ENCODE peak calls at places on chromosomes 16 and 17, in five cellular contexts. T is H1, H is WTC11, E is GM12878, U is HepG2. Q is an unnamed sample.
A peak's percentile ranks its signal among the peaks of the same experiment; 100 is the strongest.

GRCh38 chr17:34645636-34646035 is 66.3 kb downstream of the TMEM132E start:
- DNase-seq in T (no peak), H (no peak), E (no peak), U (no peak), Q (no peak)

GRCh38 chr17:17119106-17119505 is 76.8 kb downstream of the MPRIP start:
- DNase-seq in T (no peak), H (no peak), E (no peak), U (no peak), Q (no peak)

GRCh38 chr17:19334331-19334730 is 28.2 kb downstream of the B9D1 start:
- DNase-seq in T (no peak), H (no peak), E (no peak), U (no peak), Q (no peak)

GRCh38 chr17:56018202-56018601 is 135.1 kb upstream of the ANKFN1 start:
- DNase-seq in T (no peak), H (no peak), E (no peak), U (no peak), Q (no peak)

GRCh38 chr17:16313159-16314090 is 39.8 kb downstream of the CENPV start:
- DNase-seq in T (no peak), H (no peak), E (no peak), U (peak; percentile 94), Q (peak; percentile 62)

GRCh38 chr17:1730345-1731193 is 6.1 kb downstream of the WDR81 start:
- DNase-seq in T (no peak), H (no peak), E (no peak), U (no peak), Q (peak; percentile 83)

GRCh38 chr17:63232565-63233310 is 213.4 kb downstream of the CYB561 start:
- DNase-seq in T (peak; percentile 52), H (peak; percentile 45), E (no peak), U (no peak), Q (no peak)

GRCh38 chr17:14308965-14309879 is 8.3 kb downstream of the HS3ST3B1 start:
- DNase-seq in T (peak; percentile 99), H (peak; percentile 99), E (no peak), U (peak; percentile 94), Q (peak; percentile 94)

GRCh38 chr17:81926451-81927144 is 937 bp downstream of the MAFG start:
- DNase-seq in T (no peak), H (peak; percentile 65), E (no peak), U (peak; percentile 96), Q (peak; percentile 69)

GRCh38 chr17:7857724-7858486 is at the start of gene CYB5D1:
- DNase-seq in T (peak; percentile 91), H (peak; percentile 83), E (no peak), U (peak; percentile 90), Q (peak; percentile 91)

GRCh38 chr17:81995463-81996231 is 18.2 kb downstream of the ASPSCR1 start:
- DNase-seq in T (peak; percentile 63), H (peak; percentile 58), E (no peak), U (peak; percentile 81), Q (no peak)

GRCh38 chr17:79871131-79871530 is 31.9 kb upstream of the CBX4 start:
- DNase-seq in T (no peak), H (no peak), E (no peak), U (no peak), Q (no peak)

DNA sequence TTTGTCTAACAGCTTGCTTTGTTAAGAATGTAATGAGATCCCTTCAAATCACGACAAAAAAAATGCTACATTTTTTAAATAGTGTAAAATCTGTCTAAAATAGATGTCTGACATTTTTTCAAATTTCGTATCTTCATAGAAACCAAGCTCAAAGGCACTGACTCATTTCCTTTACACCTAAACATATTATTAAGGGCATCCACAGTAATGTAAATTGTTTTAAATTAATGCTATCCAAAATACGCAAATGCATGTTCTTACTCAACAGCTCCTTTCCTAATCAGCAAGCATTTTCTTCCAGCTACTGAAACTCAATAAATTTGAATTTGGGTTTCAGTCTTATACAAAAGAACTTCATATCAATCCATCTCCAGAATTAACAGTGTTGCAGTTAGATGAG is 4.4 kb downstream of the C16orf87 start:
- DNase-seq in T (no peak), H (no peak), E (no peak), U (no peak), Q (no peak)
- TF ChIP-seq ATF2 in T (no peak), H (no peak), E (no peak), U (no peak), Q (no peak)

GRCh38 chr16:3536851-3537250 is 36.0 kb downstream of the CLUAP1 start:
- DNase-seq in T (no peak), H (no peak), E (no peak), U (no peak), Q (no peak)

GRCh38 chr16:3532741-3533140 is 31.9 kb downstream of the CLUAP1 start:
- DNase-seq in T (no peak), H (no peak), E (no peak), U (no peak), Q (no peak)

GRCh38 chr16:3538222-3538621 is 37.4 kb downstream of the CLUAP1 start:
- DNase-seq in T (no peak), H (no peak), E (no peak), U (no peak), Q (no peak)

GRCh38 chr16:3534126-3534525 is 33.3 kb downstream of the CLUAP1 start:
- DNase-seq in T (no peak), H (no peak), E (no peak), U (no peak), Q (no peak)

DNA sequence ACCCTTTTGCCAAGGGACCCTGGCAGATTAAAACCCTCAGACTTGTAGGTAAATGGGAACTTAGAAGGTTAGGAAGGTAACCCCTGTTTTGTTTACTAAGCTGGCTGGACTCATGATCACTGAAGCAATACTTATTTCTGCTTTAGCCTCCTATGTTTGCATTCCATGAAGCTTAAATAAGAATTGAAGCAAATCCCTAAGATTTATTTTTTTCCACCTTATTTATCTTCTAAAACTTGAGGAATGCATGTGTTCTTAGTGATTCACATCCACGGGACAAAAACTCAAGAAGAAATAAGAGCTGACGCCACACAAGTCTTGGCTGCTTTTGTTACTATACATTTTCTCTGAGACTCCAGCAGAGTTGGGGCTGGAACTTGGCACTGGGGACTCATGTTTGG is 35.5 kb downstream of the CLUAP1 start:
- DNase-seq in T (no peak), H (no peak), E (no peak), U (no peak), Q (no peak)
- TF ChIP-seq ATF2 in T (no peak), H (no peak), E (no peak), U (no peak), Q (no peak)

DNA sequence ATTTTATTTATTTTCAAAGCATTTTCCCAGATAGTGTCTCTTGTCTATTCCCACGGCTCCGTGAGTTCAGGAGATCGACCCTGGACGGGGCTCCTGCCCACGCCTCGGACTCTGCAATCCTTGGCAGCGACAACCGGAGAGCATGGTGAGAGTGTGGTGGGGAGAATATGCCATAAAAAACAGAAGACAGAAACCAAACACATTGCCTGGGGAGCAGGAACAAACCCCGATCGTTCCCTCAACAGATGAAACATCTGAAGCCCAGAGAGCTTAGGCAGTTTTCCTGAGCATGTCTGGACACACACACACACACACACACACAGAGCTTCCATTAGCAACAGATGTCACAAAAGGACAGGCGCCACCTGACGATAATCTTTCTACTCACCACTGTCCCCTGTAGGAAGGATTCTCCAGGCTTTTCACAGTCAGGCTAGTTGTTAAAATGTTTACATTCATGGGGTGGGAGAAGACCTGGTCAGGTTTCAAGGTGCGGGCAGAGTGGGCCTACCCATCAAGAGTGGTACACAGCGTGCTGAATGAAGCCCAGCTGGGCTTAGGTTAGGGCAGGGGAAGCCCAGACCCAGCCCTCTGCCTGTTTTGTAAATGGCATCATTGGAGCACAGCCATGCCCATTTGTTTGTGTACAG is 230.4 kb upstream of the TNRC6C start:
- DNase-seq in T (peak; percentile 41), H (no peak), E (no peak), U (peak; percentile 58), Q (peak; percentile 32)
- TF ChIP-seq ATF2 in T (no peak), H (no peak), E (no peak), U (no peak), Q (no peak)

GRCh38 chr16:88295526-88296436 is 87.0 kb upstream of the ZNF469 start:
- DNase-seq in T (no peak), H (no peak), E (no peak), U (no peak), Q (no peak)
- TF ChIP-seq ATF2 in T (no peak), H (no peak), E (no peak), U (no peak), Q (no peak)

DNA sequence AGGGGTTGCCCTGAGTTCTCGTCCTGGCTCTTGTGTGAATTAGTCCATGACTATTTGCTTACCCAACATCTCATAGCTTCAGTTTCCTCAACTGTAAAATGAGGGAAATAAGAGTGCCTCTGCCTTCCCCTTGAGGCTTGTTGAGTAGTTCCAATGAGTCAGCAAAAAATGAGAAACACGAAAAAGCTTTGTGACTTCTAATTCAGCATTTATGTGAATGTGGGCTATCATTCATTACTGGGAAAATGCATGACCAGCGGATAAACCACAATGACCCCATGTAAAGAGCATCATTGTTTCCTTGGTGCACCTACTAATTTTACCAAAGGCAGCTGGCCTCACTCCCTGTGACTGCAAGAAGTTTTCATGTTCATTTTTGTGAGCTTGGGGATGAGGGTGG is 374.6 kb upstream of the HSBP1 start:
- DNase-seq in T (no peak), H (no peak), E (no peak), U (no peak), Q (no peak)
- TF ChIP-seq ATF2 in T (no peak), H (no peak), E (no peak), U (no peak), Q (no peak)

GRCh38 chr16:4733211-4733742 is 794 bp downstream of the ANKS3 start:
- DNase-seq in T (no peak), H (no peak), E (no peak), U (no peak), Q (no peak)

GRCh38 chr16:4734730-4735575 is 616 bp downstream of the DNAAF8 start:
- DNase-seq in T (peak; percentile 96), H (peak; percentile 94), E (no peak), U (peak; percentile 61), Q (peak; percentile 88)

GRCh38 chr16:4734063-4734729 is at the start of the genes ANKS3 and DNAAF8:
- DNase-seq in T (peak; percentile 89), H (peak; percentile 95), E (peak; percentile 59), U (peak; percentile 96), Q (peak; percentile 98)

GRCh38 chr16:4736546-4736945 is 2.2 kb downstream of the DNAAF8 start:
- DNase-seq in T (no peak), H (no peak), E (no peak), U (no peak), Q (no peak)

DNA sequence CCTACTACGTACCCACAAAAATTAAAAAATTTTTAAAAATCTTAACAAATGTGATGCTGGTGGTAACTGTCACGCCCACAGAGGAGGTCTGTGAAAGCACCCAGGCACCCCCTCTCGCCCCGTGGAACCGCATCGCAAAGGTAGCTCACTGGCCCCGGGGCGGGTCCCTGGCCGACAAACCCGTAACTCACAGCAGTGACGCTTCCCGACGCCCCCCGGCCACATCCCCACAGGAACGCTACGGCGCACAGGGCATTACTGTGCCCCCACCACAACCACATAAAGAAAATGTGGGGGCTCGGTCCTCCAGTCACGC is 366 bp downstream of the ANKS3 start:
- DNase-seq in T (no peak), H (no peak), E (no peak), U (no peak), Q (no peak)
- TF ChIP-seq ATF2 in T (no peak), H (no peak), E (no peak), U (no peak), Q (no peak)

GRCh38 chr17:78316867-78317816 is 42.7 kb downstream of the SOCS3 start:
- DNase-seq in T (peak; percentile 77), H (peak; percentile 77), E (peak; percentile 43), U (peak; percentile 66), Q (peak; percentile 72)
- TF ChIP-seq ATF2 in T (no peak), H (no peak), E (no peak), U (no peak), Q (no peak)